ENCODE peak calls at places on chromosomes 4 and X, in ten cellular contexts. One of them, this sample, is unnamed.

GRCh38 chr4:128061566-128062536 is 739 bp downstream of the LARP1B start:
- DNase-seq in GM13977: peak
- DNase-seq in tibial nerve: peak
- DNase-seq in endothelial cell: peak
- DNase-seq in fibroblast of mammary gland: peak
- DNase-seq in Caco-2: peak
- DNase-seq in choroid plexus epithelial cell: peak
- DNase-seq in mucosa of descending colon: peak
- DNase-seq in neural progenitor cell: peak
- DNase-seq in WTC11: peak
- DNase-seq in this sample: peak

GRCh38 chr4:137804906-137805511 is 272.7 kb upstream of the PCDH18 start:
- DNase-seq in GM13977: no peak
- DNase-seq in tibial nerve: no peak
- DNase-seq in endothelial cell: no peak
- DNase-seq in fibroblast of mammary gland: no peak
- DNase-seq in Caco-2: no peak
- DNase-seq in choroid plexus epithelial cell: no peak
- DNase-seq in mucosa of descending colon: no peak
- DNase-seq in neural progenitor cell: no peak
- DNase-seq in WTC11: no peak
- DNase-seq in this sample: no peak

GRCh38 chr4:88429401-88429800 is 27.5 kb upstream of the HERC5 start:
- DNase-seq in GM13977: no peak
- DNase-seq in tibial nerve: no peak
- DNase-seq in endothelial cell: no peak
- DNase-seq in fibroblast of mammary gland: no peak
- DNase-seq in Caco-2: no peak
- DNase-seq in choroid plexus epithelial cell: no peak
- DNase-seq in mucosa of descending colon: no peak
- DNase-seq in neural progenitor cell: no peak
- DNase-seq in WTC11: no peak
- DNase-seq in this sample: no peak

GRCh38 chr4:70839537-70840093 is at the start of gene GRSF1:
- DNase-seq in GM13977: peak
- DNase-seq in tibial nerve: peak
- DNase-seq in endothelial cell: peak
- DNase-seq in fibroblast of mammary gland: peak
- DNase-seq in Caco-2: peak
- DNase-seq in choroid plexus epithelial cell: peak
- DNase-seq in mucosa of descending colon: peak
- DNase-seq in neural progenitor cell: peak
- DNase-seq in WTC11: peak
- DNase-seq in this sample: peak

GRCh38 chr4:31089815-31090214 is 369.6 kb downstream of the PCDH7 start:
- DNase-seq in GM13977: no peak
- DNase-seq in tibial nerve: no peak
- DNase-seq in endothelial cell: no peak
- DNase-seq in fibroblast of mammary gland: peak
- DNase-seq in Caco-2: no peak
- DNase-seq in choroid plexus epithelial cell: peak
- DNase-seq in mucosa of descending colon: no peak
- DNase-seq in neural progenitor cell: no peak
- DNase-seq in WTC11: no peak
- DNase-seq in this sample: no peak

GRCh38 chr4:152189451-152190179 is 346.3 kb downstream of the FBXW7 start:
- DNase-seq in GM13977: peak
- DNase-seq in tibial nerve: no peak
- DNase-seq in endothelial cell: no peak
- DNase-seq in fibroblast of mammary gland: no peak
- DNase-seq in Caco-2: no peak
- DNase-seq in choroid plexus epithelial cell: no peak
- DNase-seq in mucosa of descending colon: no peak
- DNase-seq in neural progenitor cell: no peak
- DNase-seq in WTC11: no peak
- DNase-seq in this sample: no peak

GRCh38 chr4:38562751-38563198 is 101.2 kb upstream of the KLF3 start:
- DNase-seq in GM13977: peak
- DNase-seq in tibial nerve: peak
- DNase-seq in endothelial cell: peak
- DNase-seq in fibroblast of mammary gland: peak
- DNase-seq in Caco-2: no peak
- DNase-seq in choroid plexus epithelial cell: peak
- DNase-seq in mucosa of descending colon: peak
- DNase-seq in neural progenitor cell: no peak
- DNase-seq in WTC11: no peak
- DNase-seq in this sample: no peak

GRCh38 chrX:119734897-119735339 is 23.5 kb upstream of the SOWAHD start:
- DNase-seq in GM13977: no peak
- DNase-seq in tibial nerve: no peak
- DNase-seq in endothelial cell: no peak
- DNase-seq in fibroblast of mammary gland: no peak
- DNase-seq in Caco-2: no peak
- DNase-seq in choroid plexus epithelial cell: no peak
- DNase-seq in mucosa of descending colon: no peak
- DNase-seq in neural progenitor cell: no peak
- DNase-seq in WTC11: no peak
- DNase-seq in this sample: no peak

GRCh38 chr4:117064297-117064696 is 21.1 kb downstream of the TRAM1L1 start:
- DNase-seq in GM13977: no peak
- DNase-seq in tibial nerve: no peak
- DNase-seq in endothelial cell: no peak
- DNase-seq in fibroblast of mammary gland: no peak
- DNase-seq in Caco-2: no peak
- DNase-seq in choroid plexus epithelial cell: peak
- DNase-seq in mucosa of descending colon: no peak
- DNase-seq in neural progenitor cell: no peak
- DNase-seq in WTC11: no peak
- DNase-seq in this sample: no peak

GRCh38 chrX:68988865-68989264 is 160.0 kb downstream of the EFNB1 start:
- DNase-seq in GM13977: no peak
- DNase-seq in tibial nerve: no peak
- DNase-seq in endothelial cell: no peak
- DNase-seq in fibroblast of mammary gland: no peak
- DNase-seq in Caco-2: no peak
- DNase-seq in choroid plexus epithelial cell: no peak
- DNase-seq in mucosa of descending colon: no peak
- DNase-seq in neural progenitor cell: no peak
- DNase-seq in WTC11: no peak
- DNase-seq in this sample: no peak

GRCh38 chrX:136954930-136955329 is 74.4 kb upstream of the RBMX start:
- DNase-seq in GM13977: no peak
- DNase-seq in tibial nerve: no peak
- DNase-seq in endothelial cell: no peak
- DNase-seq in fibroblast of mammary gland: peak
- DNase-seq in Caco-2: no peak
- DNase-seq in choroid plexus epithelial cell: peak
- DNase-seq in mucosa of descending colon: no peak
- DNase-seq in neural progenitor cell: peak
- DNase-seq in WTC11: no peak
- DNase-seq in this sample: no peak

GRCh38 chrX:44245730-44246129 is 97.7 kb downstream of the EFHC2 start:
- DNase-seq in GM13977: no peak
- DNase-seq in tibial nerve: no peak
- DNase-seq in endothelial cell: no peak
- DNase-seq in fibroblast of mammary gland: no peak
- DNase-seq in Caco-2: no peak
- DNase-seq in choroid plexus epithelial cell: no peak
- DNase-seq in mucosa of descending colon: no peak
- DNase-seq in neural progenitor cell: no peak
- DNase-seq in WTC11: no peak
- DNase-seq in this sample: no peak

GRCh38 chr4:156243015-156243414 is 289.3 kb upstream of the CTSO start:
- DNase-seq in GM13977: no peak
- DNase-seq in tibial nerve: no peak
- DNase-seq in endothelial cell: no peak
- DNase-seq in fibroblast of mammary gland: no peak
- DNase-seq in Caco-2: no peak
- DNase-seq in choroid plexus epithelial cell: no peak
- DNase-seq in mucosa of descending colon: no peak
- DNase-seq in neural progenitor cell: no peak
- DNase-seq in WTC11: no peak
- DNase-seq in this sample: no peak

GRCh38 chr4:34323549-34324325 is 1920.6 kb downstream of the ARAP2 start:
- DNase-seq in GM13977: no peak
- DNase-seq in tibial nerve: no peak
- DNase-seq in endothelial cell: no peak
- DNase-seq in fibroblast of mammary gland: peak
- DNase-seq in Caco-2: no peak
- DNase-seq in choroid plexus epithelial cell: peak
- DNase-seq in mucosa of descending colon: no peak
- DNase-seq in neural progenitor cell: peak
- DNase-seq in WTC11: no peak
- DNase-seq in this sample: no peak

GRCh38 chrX:123822965-123823364 is 36.9 kb upstream of the XIAP start:
- DNase-seq in GM13977: no peak
- DNase-seq in tibial nerve: no peak
- DNase-seq in endothelial cell: no peak
- DNase-seq in fibroblast of mammary gland: no peak
- DNase-seq in Caco-2: no peak
- DNase-seq in choroid plexus epithelial cell: no peak
- DNase-seq in mucosa of descending colon: no peak
- DNase-seq in neural progenitor cell: no peak
- DNase-seq in WTC11: no peak
- DNase-seq in this sample: no peak

GRCh38 chrX:44314259-44314734 is 29.2 kb downstream of the EFHC2 start:
- DNase-seq in GM13977: no peak
- DNase-seq in tibial nerve: no peak
- DNase-seq in endothelial cell: peak
- DNase-seq in fibroblast of mammary gland: peak
- DNase-seq in Caco-2: peak
- DNase-seq in choroid plexus epithelial cell: peak
- DNase-seq in mucosa of descending colon: no peak
- DNase-seq in neural progenitor cell: no peak
- DNase-seq in WTC11: peak
- DNase-seq in this sample: no peak

GRCh38 chrX:153922932-153923857 is 2.9 kb downstream of the ARHGAP4 start:
- DNase-seq in GM13977: peak
- DNase-seq in tibial nerve: peak
- DNase-seq in endothelial cell: no peak
- DNase-seq in fibroblast of mammary gland: peak
- DNase-seq in Caco-2: no peak
- DNase-seq in choroid plexus epithelial cell: peak
- DNase-seq in mucosa of descending colon: peak
- DNase-seq in neural progenitor cell: peak
- DNase-seq in WTC11: no peak
- DNase-seq in this sample: no peak

GRCh38 chrX:39601193-39602085 is 496.3 kb downstream of the BCOR start:
- DNase-seq in GM13977: no peak
- DNase-seq in tibial nerve: no peak
- DNase-seq in endothelial cell: no peak
- DNase-seq in fibroblast of mammary gland: no peak
- DNase-seq in Caco-2: no peak
- DNase-seq in choroid plexus epithelial cell: no peak
- DNase-seq in mucosa of descending colon: no peak
- DNase-seq in neural progenitor cell: no peak
- DNase-seq in WTC11: no peak
- DNase-seq in this sample: no peak

GRCh38 chr4:179272282-179272681 is 1830.0 kb upstream of the AGA start:
- DNase-seq in GM13977: no peak
- DNase-seq in tibial nerve: no peak
- DNase-seq in endothelial cell: no peak
- DNase-seq in fibroblast of mammary gland: no peak
- DNase-seq in Caco-2: no peak
- DNase-seq in choroid plexus epithelial cell: no peak
- DNase-seq in mucosa of descending colon: no peak
- DNase-seq in neural progenitor cell: no peak
- DNase-seq in WTC11: no peak
- DNase-seq in this sample: no peak
- TF ChIP-seq CTCF in GM13977: no peak
- TF ChIP-seq CTCF in tibial nerve: no peak
- TF ChIP-seq CTCF in endothelial cell: no peak
- TF ChIP-seq CTCF in fibroblast of mammary gland: no peak
- TF ChIP-seq CTCF in Caco-2: no peak
- TF ChIP-seq CTCF in choroid plexus epithelial cell: no peak
- TF ChIP-seq CTCF in mucosa of descending colon: no peak
- TF ChIP-seq CTCF in neural progenitor cell: no peak
- TF ChIP-seq CTCF in WTC11: no peak
- TF ChIP-seq CTCF in this sample: no peak

DNA sequence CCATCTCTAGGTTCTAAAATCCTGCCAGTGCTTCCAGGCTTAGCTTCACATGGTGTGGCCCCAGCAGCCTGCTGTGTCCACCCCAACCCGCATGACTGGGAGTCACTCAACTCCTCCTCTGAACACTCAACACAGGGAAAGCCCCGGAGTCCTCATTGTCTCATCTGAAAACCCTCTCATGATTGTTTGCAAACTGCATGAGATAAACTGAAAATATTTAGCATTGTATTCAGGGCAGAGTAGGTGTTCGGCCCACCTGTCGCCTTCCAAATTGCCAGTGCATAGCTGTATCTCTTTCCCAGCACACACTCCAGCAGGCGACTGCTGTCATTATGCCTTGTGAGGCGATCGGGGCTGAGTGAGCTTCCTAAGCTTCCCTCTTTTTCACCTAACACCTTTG is 76.7 kb upstream of the SORBS2 start:
- DNase-seq in GM13977: no peak
- DNase-seq in tibial nerve: no peak
- DNase-seq in endothelial cell: no peak
- DNase-seq in fibroblast of mammary gland: no peak
- DNase-seq in Caco-2: no peak
- DNase-seq in choroid plexus epithelial cell: no peak
- DNase-seq in mucosa of descending colon: no peak
- DNase-seq in neural progenitor cell: no peak
- DNase-seq in WTC11: no peak
- DNase-seq in this sample: no peak
- TF ChIP-seq CTCF in GM13977: no peak
- TF ChIP-seq CTCF in tibial nerve: no peak
- TF ChIP-seq CTCF in endothelial cell: no peak
- TF ChIP-seq CTCF in fibroblast of mammary gland: no peak
- TF ChIP-seq CTCF in Caco-2: no peak
- TF ChIP-seq CTCF in choroid plexus epithelial cell: no peak
- TF ChIP-seq CTCF in mucosa of descending colon: no peak
- TF ChIP-seq CTCF in neural progenitor cell: no peak
- TF ChIP-seq CTCF in WTC11: no peak
- TF ChIP-seq CTCF in this sample: no peak

DNA sequence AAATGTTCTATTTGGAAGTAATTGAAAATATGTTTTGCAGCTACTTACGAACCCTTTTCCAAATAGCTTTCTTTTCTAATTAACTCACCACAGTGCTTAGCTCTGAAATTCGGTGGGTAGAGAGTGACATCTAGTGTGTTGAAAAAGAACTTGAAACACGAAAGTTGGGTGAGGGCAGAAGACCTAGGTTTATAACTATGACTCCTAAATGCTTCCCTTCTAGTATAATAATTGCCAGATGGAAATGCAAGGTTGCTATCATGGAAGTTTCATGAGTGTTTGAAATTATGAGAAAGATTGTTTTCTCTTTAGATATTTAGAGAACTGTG is 77.2 kb upstream of the NOCT start:
- DNase-seq in GM13977: peak
- DNase-seq in tibial nerve: no peak
- DNase-seq in endothelial cell: no peak
- DNase-seq in fibroblast of mammary gland: peak
- DNase-seq in Caco-2: no peak
- DNase-seq in choroid plexus epithelial cell: peak
- DNase-seq in mucosa of descending colon: no peak
- DNase-seq in neural progenitor cell: peak
- DNase-seq in WTC11: no peak
- DNase-seq in this sample: no peak
- TF ChIP-seq CTCF in GM13977: peak
- TF ChIP-seq CTCF in tibial nerve: peak
- TF ChIP-seq CTCF in endothelial cell: no peak
- TF ChIP-seq CTCF in fibroblast of mammary gland: peak
- TF ChIP-seq CTCF in Caco-2: peak
- TF ChIP-seq CTCF in choroid plexus epithelial cell: peak
- TF ChIP-seq CTCF in mucosa of descending colon: no peak
- TF ChIP-seq CTCF in neural progenitor cell: peak
- TF ChIP-seq CTCF in WTC11: no peak
- TF ChIP-seq CTCF in this sample: peak

GRCh38 chrX:135632353-135632752 is 81.1 kb upstream of the CT45A1 start:
- DNase-seq in GM13977: peak
- DNase-seq in tibial nerve: no peak
- DNase-seq in endothelial cell: no peak
- DNase-seq in fibroblast of mammary gland: no peak
- DNase-seq in Caco-2: no peak
- DNase-seq in choroid plexus epithelial cell: no peak
- DNase-seq in mucosa of descending colon: no peak
- DNase-seq in neural progenitor cell: no peak
- DNase-seq in WTC11: no peak
- DNase-seq in this sample: no peak
- TF ChIP-seq CTCF in GM13977: peak
- TF ChIP-seq CTCF in tibial nerve: no peak
- TF ChIP-seq CTCF in endothelial cell: no peak
- TF ChIP-seq CTCF in fibroblast of mammary gland: no peak
- TF ChIP-seq CTCF in Caco-2: no peak
- TF ChIP-seq CTCF in choroid plexus epithelial cell: no peak
- TF ChIP-seq CTCF in mucosa of descending colon: no peak
- TF ChIP-seq CTCF in neural progenitor cell: no peak
- TF ChIP-seq CTCF in WTC11: no peak
- TF ChIP-seq CTCF in this sample: no peak